ENCODE peak calls at places on chromosomes 12 and 14, in nine cellular contexts. V, P, Y, L, S, I, K, E and C are unnamed samples.

GRCh38 chr12:26052652-26053051 is 72.2 kb downstream of the BHLHE41 start:
- DNase-seq in V (no peak), P (no peak), Y (no peak), L (no peak), S (no peak), I (peak), K (no peak), E (no peak), C (no peak)

GRCh38 chr12:93638095-93638494 is 39.1 kb upstream of the CRADD start:
- DNase-seq in V (peak), P (peak), Y (no peak), L (no peak), S (no peak), I (no peak), K (no peak), E (peak), C (no peak)

GRCh38 chr14:61113561-61113960 is 132.5 kb downstream of the SLC38A6 start:
- DNase-seq in V (no peak), P (no peak), Y (no peak), L (no peak), S (no peak), I (no peak), K (no peak), E (no peak), C (no peak)

GRCh38 chr14:41609704-41610183 is 3.1 kb downstream of the LRFN5 start:
- DNase-seq in V (peak), P (peak), Y (peak), L (peak), S (no peak), I (no peak), K (peak), E (peak), C (no peak)

GRCh38 chr12:14327717-14328116 is 37.8 kb upstream of the ATF7IP start:
- DNase-seq in V (peak), P (no peak), Y (peak), L (no peak), S (no peak), I (no peak), K (no peak), E (peak), C (no peak)

GRCh38 chr12:64392221-64392620 is 1.7 kb upstream of the C12orf56 start:
- DNase-seq in V (peak), P (no peak), Y (peak), L (no peak), S (no peak), I (peak), K (no peak), E (peak), C (no peak)

GRCh38 chr14:105166571-105167302 is 1.8 kb downstream of the JAG2 start:
- DNase-seq in V (no peak), P (no peak), Y (no peak), L (no peak), S (no peak), I (peak), K (no peak), E (no peak), C (no peak)

GRCh38 chr12:76942276-76942675 is 63.5 kb upstream of the CSRP2 start:
- DNase-seq in V (peak), P (no peak), Y (peak), L (no peak), S (no peak), I (peak), K (no peak), E (peak), C (no peak)

GRCh38 chr14:61598980-61599379 is 96.3 kb upstream of the HIF1A start:
- DNase-seq in V (peak), P (no peak), Y (no peak), L (no peak), S (no peak), I (no peak), K (peak), E (no peak), C (no peak)

GRCh38 chr14:99036594-99037293 is 235.3 kb downstream of the BCL11B start:
- DNase-seq in V (no peak), P (no peak), Y (no peak), L (no peak), S (peak), I (no peak), K (no peak), E (no peak), C (no peak)

GRCh38 chr12:53624956-53625355 is 1.2 kb downstream of the ATF7 start:
- DNase-seq in V (no peak), P (no peak), Y (peak), L (no peak), S (no peak), I (no peak), K (no peak), E (peak), C (no peak)

GRCh38 chr12:53623986-53624385 is 2.2 kb downstream of the ATF7 start:
- DNase-seq in V (peak), P (peak), Y (peak), L (no peak), S (no peak), I (no peak), K (peak), E (peak), C (no peak)

GRCh38 chr12:53622724-53623123 is 3.5 kb downstream of the ATF7 start:
- DNase-seq in V (no peak), P (no peak), Y (no peak), L (no peak), S (no peak), I (no peak), K (no peak), E (no peak), C (no peak)

GRCh38 chr12:53624453-53624852 is 1.7 kb downstream of the ATF7 start:
- DNase-seq in V (peak), P (no peak), Y (peak), L (no peak), S (no peak), I (no peak), K (no peak), E (peak), C (no peak)

DNA sequence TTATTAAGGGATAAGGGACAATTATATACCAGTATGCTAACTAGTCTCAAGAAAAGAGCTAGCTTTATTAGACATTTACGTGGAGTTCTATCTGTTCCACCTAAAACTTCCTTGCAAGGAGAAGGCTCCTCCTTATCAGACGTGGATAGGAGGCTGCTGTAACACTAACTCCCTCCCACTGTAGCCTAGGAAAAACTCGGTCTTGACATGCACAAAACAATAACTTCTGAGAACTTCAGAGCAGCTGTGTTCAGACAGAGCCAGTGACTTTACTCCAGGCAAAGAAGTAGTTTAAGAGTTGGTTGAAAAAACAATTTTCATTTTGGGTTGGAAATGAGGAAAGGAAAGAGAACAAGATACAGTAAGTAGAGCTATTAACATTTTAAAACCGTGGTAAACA is 2.7 kb downstream of the ATF7 start:
- DNase-seq in V (peak), P (peak), Y (peak), L (no peak), S (no peak), I (peak), K (peak), E (peak), C (no peak)
- H3K4me3 ChIP-seq in V (peak), P (peak), Y (peak), L (peak), S (peak), I (peak), K (peak), E (peak), C (peak)

DNA sequence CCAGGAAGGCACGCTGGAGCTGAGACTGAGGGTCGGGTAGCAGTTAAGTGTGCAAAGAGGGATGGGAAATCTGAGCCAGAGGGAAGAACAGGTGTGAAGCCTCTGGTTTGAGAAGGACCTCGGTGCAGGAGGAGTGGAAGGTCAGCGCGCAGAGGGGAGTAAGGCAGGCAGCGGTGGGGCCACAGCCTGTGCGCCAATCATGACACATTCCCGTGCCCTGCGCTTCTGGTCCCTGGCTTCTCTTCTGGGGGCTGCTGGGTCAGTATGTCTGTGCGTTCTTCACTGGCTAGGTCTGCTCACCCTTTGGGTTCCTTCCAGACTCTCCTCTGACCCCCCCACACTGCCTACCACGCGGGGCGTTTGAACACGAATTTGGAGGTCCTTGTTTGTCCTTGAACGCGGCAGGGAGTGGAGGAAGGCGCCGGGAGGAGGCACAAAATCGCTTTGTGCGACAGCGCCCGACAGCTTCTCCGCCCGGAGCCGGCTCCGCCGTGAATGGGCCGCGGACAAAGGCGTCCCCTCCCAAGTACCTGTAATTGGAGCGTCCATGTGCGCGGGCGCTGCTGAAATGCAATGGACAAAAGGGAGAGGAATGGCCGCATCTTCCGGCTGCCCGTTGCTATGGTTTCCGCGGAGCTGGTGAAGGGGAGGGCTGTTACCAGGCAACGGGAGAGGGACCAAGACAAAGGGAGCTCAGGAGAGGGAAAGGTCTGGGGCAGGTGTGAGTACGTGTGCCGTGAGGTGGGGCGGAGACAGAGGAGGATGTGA is 207.2 kb upstream of the SRRM4 start:
- DNase-seq in V (no peak), P (no peak), Y (no peak), L (peak), S (no peak), I (no peak), K (no peak), E (no peak), C (no peak)
- H3K4me3 ChIP-seq in V (no peak), P (no peak), Y (no peak), L (no peak), S (no peak), I (no peak), K (no peak), E (no peak), C (no peak)

GRCh38 chr12:97568336-97569180 is 106.0 kb downstream of the RMST start:
- DNase-seq in V (no peak), P (no peak), Y (no peak), L (no peak), S (no peak), I (peak), K (no peak), E (no peak), C (no peak)
- H3K4me3 ChIP-seq in V (no peak), P (no peak), Y (no peak), L (no peak), S (no peak), I (no peak), K (no peak), E (no peak), C (no peak)

DNA sequence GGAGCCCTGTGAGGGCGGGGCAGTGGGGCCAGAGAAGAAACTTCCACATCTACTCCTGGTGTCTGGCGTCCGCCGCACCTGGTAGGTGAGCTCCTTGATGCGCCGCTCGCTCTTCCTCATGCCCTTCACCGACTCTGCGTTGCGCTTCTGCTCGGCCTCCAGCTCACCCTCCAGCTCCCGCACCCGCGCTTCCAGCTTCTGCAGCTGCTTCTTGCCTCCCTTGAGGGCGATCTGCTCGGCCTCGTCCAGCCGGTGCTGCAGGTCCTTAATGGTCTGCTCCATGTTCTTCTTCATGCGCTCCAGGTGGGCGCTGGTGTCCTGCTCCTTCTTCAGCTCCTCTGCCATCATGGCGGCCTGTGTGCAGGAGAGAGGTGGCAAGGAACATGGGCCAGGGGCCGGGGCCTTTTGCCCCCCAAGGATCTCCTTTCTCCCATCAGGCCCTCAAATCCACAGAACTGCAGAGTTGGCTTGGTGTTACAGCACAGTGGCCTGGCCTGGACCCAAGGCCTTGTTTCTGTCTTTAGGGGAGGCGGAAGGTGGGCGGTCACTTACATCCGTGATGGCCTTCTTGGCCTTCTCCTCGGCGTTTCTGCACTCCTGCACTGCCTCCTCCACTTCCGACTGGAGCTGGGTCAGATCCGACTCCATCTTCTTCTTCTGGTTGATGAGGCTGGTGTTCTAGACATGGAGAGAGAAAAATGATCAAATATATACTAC is 7.7 kb downstream of the CMTM5 start:
- DNase-seq in V (no peak), P (no peak), Y (no peak), L (no peak), S (no peak), I (no peak), K (no peak), E (no peak), C (no peak)
- H3K4me3 ChIP-seq in V (no peak), P (no peak), Y (no peak), L (no peak), S (no peak), I (no peak), K (no peak), E (no peak), C (no peak)

DNA sequence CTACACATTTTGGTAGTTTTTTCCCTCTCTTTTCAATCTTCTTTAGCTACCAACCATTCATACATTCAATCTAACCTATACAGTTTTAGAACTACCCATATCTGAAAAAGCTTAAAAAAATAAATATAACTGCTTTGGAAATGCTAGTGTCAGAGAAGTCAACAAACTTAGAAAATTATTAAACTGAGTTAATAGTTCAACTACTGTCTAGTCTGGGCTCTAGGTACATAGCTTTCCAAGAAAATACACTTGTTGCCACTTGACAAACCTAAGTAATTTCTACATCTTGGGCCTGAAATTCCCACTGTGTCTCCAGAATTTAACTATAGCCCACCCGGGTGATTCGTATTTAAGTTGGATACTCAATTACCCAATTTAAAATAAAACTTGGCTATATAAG is 22.1 kb downstream of the GTF2A1 start:
- DNase-seq in V (no peak), P (no peak), Y (no peak), L (no peak), S (no peak), I (no peak), K (no peak), E (no peak), C (no peak)
- H3K4me3 ChIP-seq in V (no peak), P (no peak), Y (no peak), L (no peak), S (no peak), I (no peak), K (no peak), E (no peak), C (no peak)